ENCODE peak calls at places on chromosomes 5 and 9, in ten cellular contexts. K is HCEC 1CT; S is dermis blood vessel endothelial cell; Q is amygdala; C is activated T-cell treated with anti-CD3 and anti-CD28 coated beads, Interleukin-2, amount 50 U/mL, for 1 hour; E is Panc1; B is stimulated activated CD8-positive, alpha-beta memory T cell treated with anti-CD3 and anti-CD28 coated beads, Interleukin-12 subunit alpha, Interleukin-12 subunit beta, amount 100 ng/mL, for 1 hour; O is IMR-90; T is NCI-H748 treated with DMSO at 0.1 percent for 48 hours; M is NCI-H460. I is an unnamed sample.

GRCh38 chr9:60546406-60546805 is 367.8 kb upstream of the SPATA31A5 start:
- DNase-seq in K (no peak), S (no peak), Q (no peak), C (no peak), E (no peak), B (no peak), O (no peak), T (no peak), M (no peak), I (no peak)

GRCh38 chr5:114500756-114501155 is 138.9 kb downstream of the KCNN2 start:
- DNase-seq in K (no peak), S (no peak), Q (no peak), C (no peak), E (no peak), B (no peak), O (no peak), T (no peak), M (no peak), I (no peak)

GRCh38 chr9:14349141-14349817 is 35.3 kb upstream of the NFIB start:
- DNase-seq in K (no peak), S (no peak), Q (no peak), C (no peak), E (no peak), B (no peak), O (no peak), T (no peak), M (no peak), I (no peak)

GRCh38 chr5:84016090-84016489 is 295.4 kb upstream of the HAPLN1 start:
- DNase-seq in K (peak; percentile 12), S (no peak), Q (no peak), C (no peak), E (no peak), B (no peak), O (peak; percentile 65), T (no peak), M (no peak), I (no peak)

GRCh38 chr5:172085738-172086137 is 79.3 kb upstream of the FBXW11 start:
- DNase-seq in K (no peak), S (no peak), Q (no peak), C (no peak), E (no peak), B (no peak), O (no peak), T (no peak), M (no peak), I (no peak)

GRCh38 chr5:33890147-33890546 is 1.6 kb downstream of the ADAMTS12 start:
- DNase-seq in K (no peak), S (no peak), Q (no peak), C (no peak), E (no peak), B (no peak), O (peak; percentile 41), T (no peak), M (no peak), I (no peak)

GRCh38 chr5:10288600-10289213 is 19.0 kb downstream of the CMBL start:
- DNase-seq in K (no peak), S (no peak), Q (peak; percentile 2), C (peak; percentile 50), E (no peak), B (no peak), O (no peak), T (peak; percentile 100), M (no peak), I (peak; percentile 87)

GRCh38 chr5:133794771-133795391 is 173.5 kb downstream of the C5orf15 start:
- DNase-seq in K (no peak), S (no peak), Q (no peak), C (no peak), E (no peak), B (no peak), O (no peak), T (no peak), M (no peak), I (no peak)

GRCh38 chr5:96668725-96669124 is 6.5 kb downstream of the CAST start:
- DNase-seq in K (no peak), S (no peak), Q (no peak), C (no peak), E (no peak), B (no peak), O (no peak), T (no peak), M (no peak), I (no peak)

GRCh38 chr9:130846487-130847305 is 11.6 kb downstream of the ABL1 start:
- DNase-seq in K (peak; percentile 72), S (peak; percentile 84), Q (no peak), C (no peak), E (no peak), B (no peak), O (peak; percentile 80), T (no peak), M (peak; percentile 61), I (no peak)

GRCh38 chr9:71767421-71768321 is 642 bp downstream of the CEMIP2 start:
- DNase-seq in K (no peak), S (peak; percentile 30), Q (no peak), C (no peak), E (no peak), B (no peak), O (peak; percentile 26), T (no peak), M (no peak), I (peak; percentile 55)

GRCh38 chr5:23727271-23727670 is 219.9 kb downstream of the PRDM9 start:
- DNase-seq in K (no peak), S (no peak), Q (no peak), C (no peak), E (no peak), B (no peak), O (no peak), T (peak; percentile 98), M (no peak), I (no peak)

GRCh38 chr5:57033503-57033902 is 81.6 kb upstream of the MIER3 start:
- DNase-seq in K (no peak), S (no peak), Q (no peak), C (no peak), E (no peak), B (no peak), O (no peak), T (no peak), M (no peak), I (no peak)

GRCh38 chr5:177183766-177184165 is 50.2 kb downstream of the NSD1 start:
- DNase-seq in K (no peak), S (no peak), Q (no peak), C (no peak), E (no peak), B (no peak), O (no peak), T (no peak), M (no peak), I (no peak)

GRCh38 chr9:134057311-134057665 is 10.5 kb downstream of the BRD3 start:
- DNase-seq in K (no peak), S (no peak), Q (no peak), C (no peak), E (no peak), B (no peak), O (no peak), T (no peak), M (no peak), I (no peak)

GRCh38 chr5:56288880-56289601 is 55.9 kb upstream of the ANKRD55 start:
- DNase-seq in K (no peak), S (no peak), Q (no peak), C (no peak), E (no peak), B (no peak), O (no peak), T (no peak), M (no peak), I (no peak)

I was measured in lower lobe of right lung.